ENCODE peak calls at places on chromosome 11, in four cellular contexts. V is H9, I is globus pallidus, X is DMS153. M is an unnamed sample.

GRCh38 chr11:72238492-72239295 is 5.3 kb downstream of the PHOX2A start:
- DNase-seq in V (peak; percentile 48), I (no peak), X (no peak), M (no peak)

GRCh38 chr11:13140873-13141655 is 131.9 kb downstream of the RASSF10 start:
- DNase-seq in V (no peak), I (no peak), X (no peak), M (no peak)

GRCh38 chr11:74471037-74471436 is 3.7 kb upstream of the KCNE3 start:
- DNase-seq in V (no peak), I (no peak), X (no peak), M (no peak)

GRCh38 chr11:17972987-17973386 is 39.9 kb downstream of the SERGEF start:
- DNase-seq in V (peak; percentile 86), I (no peak), X (no peak), M (peak; percentile 73)

GRCh38 chr11:70628881-70629844 is 230.8 kb downstream of the CTTN start:
- DNase-seq in V (no peak), I (no peak), X (peak; percentile 82), M (no peak)

GRCh38 chr11:83115551-83115950 is 41.4 kb upstream of the PCF11 start:
- DNase-seq in V (no peak), I (no peak), X (no peak), M (no peak)

GRCh38 chr11:117546431-117547160 is 218.9 kb downstream of the CEP164 start:
- DNase-seq in V (no peak), I (no peak), X (no peak), M (no peak)

GRCh38 chr11:2275334-2276279 is 5.2 kb upstream of the ASCL2 start:
- DNase-seq in V (no peak), I (no peak), X (no peak), M (peak; percentile 38)

M was measured in ecto neural progenitor cell.